ENCODE peak calls at places on chromosomes 3 and 15, in ten cellular contexts. One of them, this sample, is unnamed.

GRCh38 chr3:32817561-32818430 is at the start of gene TRIM71:
- DNase-seq in cardiac muscle cell: peak; percentile 61
- DNase-seq in small intestine: no peak
- DNase-seq in ovary: no peak
- DNase-seq in mucosa of descending colon: no peak
- DNase-seq in K562: no peak
- DNase-seq in heart right ventricle: no peak
- DNase-seq in body of pancreas: no peak
- DNase-seq in neuronal stem cell: no peak
- DNase-seq in right cardiac atrium: no peak
- DNase-seq in this sample: no peak

GRCh38 chr3:57530071-57530608 is 14.0 kb downstream of the DNAH12 start:
- DNase-seq in cardiac muscle cell: no peak
- DNase-seq in small intestine: no peak
- DNase-seq in ovary: no peak
- DNase-seq in mucosa of descending colon: no peak
- DNase-seq in K562: no peak
- DNase-seq in heart right ventricle: no peak
- DNase-seq in body of pancreas: peak; percentile 6
- DNase-seq in neuronal stem cell: no peak
- DNase-seq in right cardiac atrium: no peak
- DNase-seq in this sample: no peak

GRCh38 chr15:76058714-76059319 is 968 bp upstream of the TMEM266 start:
- DNase-seq in cardiac muscle cell: peak; percentile 42
- DNase-seq in small intestine: no peak
- DNase-seq in ovary: no peak
- DNase-seq in mucosa of descending colon: peak; percentile 14
- DNase-seq in K562: peak; percentile 19
- DNase-seq in heart right ventricle: no peak
- DNase-seq in body of pancreas: peak; percentile 31
- DNase-seq in neuronal stem cell: peak; percentile 15
- DNase-seq in right cardiac atrium: no peak
- DNase-seq in this sample: no peak

GRCh38 chr15:50854594-50855490 is 53.6 kb upstream of the AP4E1 start:
- DNase-seq in cardiac muscle cell: no peak
- DNase-seq in small intestine: no peak
- DNase-seq in ovary: no peak
- DNase-seq in mucosa of descending colon: no peak
- DNase-seq in K562: no peak
- DNase-seq in heart right ventricle: no peak
- DNase-seq in body of pancreas: no peak
- DNase-seq in neuronal stem cell: no peak
- DNase-seq in right cardiac atrium: no peak
- DNase-seq in this sample: no peak

GRCh38 chr15:77819271-77819806 is 186.6 kb upstream of the LINGO1 start:
- DNase-seq in cardiac muscle cell: peak; percentile 32
- DNase-seq in small intestine: no peak
- DNase-seq in ovary: no peak
- DNase-seq in mucosa of descending colon: no peak
- DNase-seq in K562: peak; percentile 30
- DNase-seq in heart right ventricle: no peak
- DNase-seq in body of pancreas: no peak
- DNase-seq in neuronal stem cell: no peak
- DNase-seq in right cardiac atrium: peak; percentile 28
- DNase-seq in this sample: no peak

GRCh38 chr3:132210476-132211346 is 106.5 kb upstream of the ACP3 start:
- DNase-seq in cardiac muscle cell: peak; percentile 36
- DNase-seq in small intestine: peak; percentile 55
- DNase-seq in ovary: no peak
- DNase-seq in mucosa of descending colon: peak; percentile 79
- DNase-seq in K562: no peak
- DNase-seq in heart right ventricle: no peak
- DNase-seq in body of pancreas: peak; percentile 54
- DNase-seq in neuronal stem cell: peak; percentile 12
- DNase-seq in right cardiac atrium: no peak
- DNase-seq in this sample: no peak

GRCh38 chr3:125990253-125990970 is 21.4 kb downstream of the ROPN1B start:
- DNase-seq in cardiac muscle cell: no peak
- DNase-seq in small intestine: peak; percentile 78
- DNase-seq in ovary: peak; percentile 91
- DNase-seq in mucosa of descending colon: peak; percentile 88
- DNase-seq in K562: peak; percentile 50
- DNase-seq in heart right ventricle: peak; percentile 93
- DNase-seq in body of pancreas: peak; percentile 94
- DNase-seq in neuronal stem cell: no peak
- DNase-seq in right cardiac atrium: peak; percentile 96
- DNase-seq in this sample: peak; percentile 58

GRCh38 chr15:48285329-48286214 is 45.7 kb upstream of the DUT start:
- DNase-seq in cardiac muscle cell: peak; percentile 78
- DNase-seq in small intestine: peak; percentile 77
- DNase-seq in ovary: peak; percentile 65
- DNase-seq in mucosa of descending colon: peak; percentile 93
- DNase-seq in K562: peak; percentile 49
- DNase-seq in heart right ventricle: peak; percentile 61
- DNase-seq in body of pancreas: peak; percentile 85
- DNase-seq in neuronal stem cell: peak; percentile 65
- DNase-seq in right cardiac atrium: peak; percentile 45
- DNase-seq in this sample: no peak

GRCh38 chr15:33209575-33210519 is 15.3 kb upstream of the FMN1 start:
- DNase-seq in cardiac muscle cell: no peak
- DNase-seq in small intestine: no peak
- DNase-seq in ovary: no peak
- DNase-seq in mucosa of descending colon: no peak
- DNase-seq in K562: no peak
- DNase-seq in heart right ventricle: no peak
- DNase-seq in body of pancreas: no peak
- DNase-seq in neuronal stem cell: no peak
- DNase-seq in right cardiac atrium: no peak
- DNase-seq in this sample: no peak

GRCh38 chr3:16404349-16404895 is 109.1 kb downstream of the RFTN1 start:
- DNase-seq in cardiac muscle cell: no peak
- DNase-seq in small intestine: no peak
- DNase-seq in ovary: no peak
- DNase-seq in mucosa of descending colon: no peak
- DNase-seq in K562: no peak
- DNase-seq in heart right ventricle: no peak
- DNase-seq in body of pancreas: no peak
- DNase-seq in neuronal stem cell: no peak
- DNase-seq in right cardiac atrium: no peak
- DNase-seq in this sample: no peak

GRCh38 chr3:16406175-16406574 is 107.3 kb downstream of the RFTN1 start:
- DNase-seq in cardiac muscle cell: no peak
- DNase-seq in small intestine: no peak
- DNase-seq in ovary: no peak
- DNase-seq in mucosa of descending colon: no peak
- DNase-seq in K562: no peak
- DNase-seq in heart right ventricle: no peak
- DNase-seq in body of pancreas: no peak
- DNase-seq in neuronal stem cell: no peak
- DNase-seq in right cardiac atrium: no peak
- DNase-seq in this sample: no peak

GRCh38 chr3:16409032-16409431 is 104.5 kb downstream of the RFTN1 start:
- DNase-seq in cardiac muscle cell: no peak
- DNase-seq in small intestine: no peak
- DNase-seq in ovary: no peak
- DNase-seq in mucosa of descending colon: no peak
- DNase-seq in K562: no peak
- DNase-seq in heart right ventricle: no peak
- DNase-seq in body of pancreas: no peak
- DNase-seq in neuronal stem cell: no peak
- DNase-seq in right cardiac atrium: peak; percentile 27
- DNase-seq in this sample: no peak

GRCh38 chr3:16406579-16406978 is 106.9 kb downstream of the RFTN1 start:
- DNase-seq in cardiac muscle cell: no peak
- DNase-seq in small intestine: no peak
- DNase-seq in ovary: no peak
- DNase-seq in mucosa of descending colon: no peak
- DNase-seq in K562: no peak
- DNase-seq in heart right ventricle: no peak
- DNase-seq in body of pancreas: no peak
- DNase-seq in neuronal stem cell: no peak
- DNase-seq in right cardiac atrium: no peak
- DNase-seq in this sample: no peak

DNA sequence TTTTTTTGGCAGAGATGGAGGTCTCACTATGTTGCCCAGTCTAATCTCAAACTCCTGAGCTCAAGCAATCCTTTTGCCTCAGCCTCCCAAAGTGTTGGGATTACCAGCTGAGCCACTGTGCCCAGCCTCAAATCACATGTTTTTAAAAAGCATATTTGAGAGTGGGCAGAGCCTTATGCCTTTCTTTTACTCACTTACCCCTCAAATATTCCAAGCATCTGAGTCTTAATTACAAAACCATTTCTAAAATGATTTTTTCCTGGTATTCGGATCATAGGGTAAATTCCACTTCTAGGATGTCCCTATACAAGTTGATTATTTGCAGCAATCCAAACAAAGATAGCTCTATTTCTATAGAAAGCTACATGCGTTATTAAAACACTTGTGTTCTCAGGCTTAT is 106.1 kb downstream of the RFTN1 start:
- DNase-seq in cardiac muscle cell: no peak
- DNase-seq in small intestine: no peak
- DNase-seq in ovary: no peak
- DNase-seq in mucosa of descending colon: no peak
- DNase-seq in K562: no peak
- DNase-seq in heart right ventricle: no peak
- DNase-seq in body of pancreas: no peak
- DNase-seq in neuronal stem cell: no peak
- DNase-seq in right cardiac atrium: no peak
- DNase-seq in this sample: no peak
- H3K9me3 ChIP-seq in cardiac muscle cell: no peaks in the 10 kb centered on the region
- H3K9me3 ChIP-seq in small intestine: no peaks in the 10 kb centered on the region
- H3K9me3 ChIP-seq in ovary: no peaks in the 10 kb centered on the region
- H3K9me3 ChIP-seq in mucosa of descending colon: no peaks in the 10 kb centered on the region
- H3K9me3 ChIP-seq in K562: no peaks in the 10 kb centered on the region
- H3K9me3 ChIP-seq in heart right ventricle: no peaks in the 10 kb centered on the region
- H3K9me3 ChIP-seq in body of pancreas: no peaks in the 10 kb centered on the region
- H3K9me3 ChIP-seq in neuronal stem cell: peaks cover 2% of the 10 kb centered on the region
- H3K9me3 ChIP-seq in right cardiac atrium: no peaks in the 10 kb centered on the region
- H3K9me3 ChIP-seq in this sample: no peaks in the 10 kb centered on the region

DNA sequence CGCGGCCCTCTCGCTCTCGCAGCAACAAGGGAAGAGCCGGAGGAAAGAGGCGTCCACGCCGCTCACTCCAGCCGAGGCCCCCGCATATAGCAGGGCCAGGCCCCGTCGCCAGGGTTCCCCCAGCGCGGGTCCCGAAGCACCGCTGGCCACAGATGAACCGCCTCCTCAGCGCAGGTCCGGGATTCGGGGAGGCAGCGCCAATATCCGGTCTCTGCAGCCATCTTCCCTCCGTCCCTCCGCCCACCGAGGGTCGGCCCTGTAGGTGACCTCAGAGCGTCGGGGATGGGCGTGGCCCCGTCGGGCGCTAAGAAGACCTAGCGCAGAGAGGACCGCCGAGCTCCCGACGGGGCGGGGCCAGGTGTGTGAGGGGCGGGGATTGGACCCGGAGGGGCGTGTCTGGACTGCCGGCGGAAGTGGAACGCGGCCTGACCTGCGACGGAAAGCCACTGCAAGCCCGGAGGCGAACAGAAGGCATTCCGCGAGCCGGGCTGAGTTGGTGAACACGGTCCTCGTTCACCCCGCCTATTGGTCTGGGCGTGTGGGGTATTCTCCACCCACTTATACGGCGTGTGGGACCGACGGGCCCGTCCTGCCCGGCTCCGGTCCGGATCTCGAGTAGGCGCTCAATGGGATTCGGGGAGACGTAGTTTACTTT is 26.8 kb upstream of the MTHFS start:
- DNase-seq in cardiac muscle cell: peak; percentile 99
- DNase-seq in small intestine: peak; percentile 98
- DNase-seq in ovary: peak; percentile 91
- DNase-seq in mucosa of descending colon: peak; percentile 98
- DNase-seq in K562: peak; percentile 97
- DNase-seq in heart right ventricle: peak; percentile 92
- DNase-seq in body of pancreas: peak; percentile 97
- DNase-seq in neuronal stem cell: peak; percentile 96
- DNase-seq in right cardiac atrium: peak; percentile 97
- DNase-seq in this sample: peak; percentile 94
- H3K9me3 ChIP-seq in cardiac muscle cell: no peaks in the 10 kb centered on the region
- H3K9me3 ChIP-seq in small intestine: no peaks in the 10 kb centered on the region
- H3K9me3 ChIP-seq in ovary: no peaks in the 10 kb centered on the region
- H3K9me3 ChIP-seq in mucosa of descending colon: peaks cover 33% of the 10 kb centered on the region
- H3K9me3 ChIP-seq in K562: peaks cover 35% of the 10 kb centered on the region
- H3K9me3 ChIP-seq in heart right ventricle: peaks cover 33% of the 10 kb centered on the region
- H3K9me3 ChIP-seq in body of pancreas: no peaks in the 10 kb centered on the region
- H3K9me3 ChIP-seq in neuronal stem cell: peaks cover 16% of the 10 kb centered on the region
- H3K9me3 ChIP-seq in right cardiac atrium: peaks cover 3% of the 10 kb centered on the region
- H3K9me3 ChIP-seq in this sample: no peaks in the 10 kb centered on the region

DNA sequence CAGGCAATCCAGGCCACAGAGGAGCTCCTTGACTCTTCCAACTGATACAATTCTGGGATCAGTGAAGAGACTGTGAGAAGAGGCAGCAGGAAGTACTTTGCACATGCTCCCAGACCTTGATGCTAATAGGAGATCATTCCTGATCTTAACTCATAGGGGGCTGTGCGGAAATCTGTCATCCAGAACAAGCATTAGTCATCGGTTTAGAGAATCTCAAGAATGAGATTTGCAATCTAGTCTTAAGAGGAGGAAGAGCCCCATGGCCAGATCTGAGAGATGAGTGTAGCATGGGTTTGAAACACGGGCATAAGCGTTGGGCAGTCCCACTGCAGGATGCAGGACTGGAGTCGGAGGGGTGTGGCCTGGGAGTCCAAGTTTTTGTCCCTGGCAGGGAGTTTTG is 1081.1 kb downstream of the NAALADL2 start:
- DNase-seq in cardiac muscle cell: no peak
- DNase-seq in small intestine: no peak
- DNase-seq in ovary: no peak
- DNase-seq in mucosa of descending colon: no peak
- DNase-seq in K562: no peak
- DNase-seq in heart right ventricle: no peak
- DNase-seq in body of pancreas: no peak
- DNase-seq in neuronal stem cell: no peak
- DNase-seq in right cardiac atrium: no peak
- DNase-seq in this sample: no peak
- H3K9me3 ChIP-seq in cardiac muscle cell: no peaks in the 10 kb centered on the region
- H3K9me3 ChIP-seq in small intestine: peaks cover 2% of the 10 kb centered on the region
- H3K9me3 ChIP-seq in ovary: no peaks in the 10 kb centered on the region
- H3K9me3 ChIP-seq in mucosa of descending colon: peaks cover 4% of the 10 kb centered on the region
- H3K9me3 ChIP-seq in K562: peaks cover 1% of the 10 kb centered on the region
- H3K9me3 ChIP-seq in heart right ventricle: peaks cover 47% of the 10 kb centered on the region
- H3K9me3 ChIP-seq in body of pancreas: no peaks in the 10 kb centered on the region
- H3K9me3 ChIP-seq in neuronal stem cell: peaks cover 7% of the 10 kb centered on the region
- H3K9me3 ChIP-seq in right cardiac atrium: no peaks in the 10 kb centered on the region
- H3K9me3 ChIP-seq in this sample: no peaks in the 10 kb centered on the region

DNA sequence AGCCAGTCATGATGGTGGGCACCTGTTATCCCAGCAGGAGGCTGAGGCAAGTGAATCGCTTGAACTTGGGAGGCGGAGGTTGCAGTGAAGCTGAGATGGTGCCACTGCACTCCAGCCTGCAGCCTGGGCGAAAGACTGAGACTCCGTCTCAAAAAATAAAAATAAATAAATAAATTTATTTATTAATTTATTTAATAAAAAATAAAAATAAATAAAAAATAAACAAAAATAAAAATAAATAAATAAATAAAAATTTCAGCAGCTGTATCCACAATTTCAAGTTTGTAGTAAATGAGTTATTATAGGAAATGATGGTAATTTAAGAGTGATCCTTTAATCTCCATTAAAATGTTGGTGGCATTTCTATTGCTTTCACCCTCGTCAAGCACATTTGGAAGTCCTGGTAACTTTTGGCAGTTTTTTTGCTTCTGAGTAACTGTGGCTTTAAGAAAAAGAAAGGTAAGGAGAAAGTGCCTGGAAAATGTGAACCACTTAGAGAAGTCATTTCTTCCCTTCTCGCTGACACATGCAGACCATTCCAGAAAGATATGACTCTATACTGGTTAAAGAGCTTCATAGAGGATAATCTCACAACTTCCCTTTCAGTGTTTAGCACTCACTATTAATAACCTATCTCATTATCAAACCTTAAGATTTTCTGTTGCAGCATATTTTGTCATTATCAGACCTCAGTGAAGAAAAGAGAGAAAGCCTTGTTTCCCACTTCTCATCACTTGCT is 296.6 kb downstream of the TIGIT start:
- DNase-seq in cardiac muscle cell: no peak
- DNase-seq in small intestine: no peak
- DNase-seq in ovary: no peak
- DNase-seq in mucosa of descending colon: no peak
- DNase-seq in K562: no peak
- DNase-seq in heart right ventricle: no peak
- DNase-seq in body of pancreas: no peak
- DNase-seq in neuronal stem cell: no peak
- DNase-seq in right cardiac atrium: no peak
- DNase-seq in this sample: no peak
- H3K9me3 ChIP-seq in cardiac muscle cell: no peaks in the 10 kb centered on the region
- H3K9me3 ChIP-seq in small intestine: no peaks in the 10 kb centered on the region
- H3K9me3 ChIP-seq in ovary: no peaks in the 10 kb centered on the region
- H3K9me3 ChIP-seq in mucosa of descending colon: no peaks in the 10 kb centered on the region
- H3K9me3 ChIP-seq in K562: no peaks in the 10 kb centered on the region
- H3K9me3 ChIP-seq in heart right ventricle: no peaks in the 10 kb centered on the region
- H3K9me3 ChIP-seq in body of pancreas: no peaks in the 10 kb centered on the region
- H3K9me3 ChIP-seq in neuronal stem cell: no peaks in the 10 kb centered on the region
- H3K9me3 ChIP-seq in right cardiac atrium: no peaks in the 10 kb centered on the region
- H3K9me3 ChIP-seq in this sample: no peaks in the 10 kb centered on the region